ENCODE peak calls at places on chromosomes 12 and 14, in eight cellular contexts. One of them, this sample, is unnamed.

GRCh38 chr12:51886021-51886710 is 1.7 kb upstream of the ANKRD33 start:
- DNase-seq in upper lobe of left lung: peak
- DNase-seq in progenitor cell of endocrine pancreas: no peak
- DNase-seq in fibroblast of pulmonary artery: peak
- DNase-seq in cardiac fibroblast: peak
- DNase-seq in mesothelial cell of epicardium: no peak
- DNase-seq in body of pancreas: peak
- DNase-seq in dorsolateral prefrontal cortex: no peak
- DNase-seq in this sample: no peak

GRCh38 chr12:20457582-20457981 is 89.2 kb downstream of the PDE3A start:
- DNase-seq in upper lobe of left lung: no peak
- DNase-seq in progenitor cell of endocrine pancreas: no peak
- DNase-seq in fibroblast of pulmonary artery: no peak
- DNase-seq in cardiac fibroblast: no peak
- DNase-seq in mesothelial cell of epicardium: no peak
- DNase-seq in body of pancreas: no peak
- DNase-seq in dorsolateral prefrontal cortex: no peak
- DNase-seq in this sample: no peak

GRCh38 chr14:89430271-89430620 is 13.2 kb upstream of the FOXN3 start:
- DNase-seq in upper lobe of left lung: no peak
- DNase-seq in progenitor cell of endocrine pancreas: no peak
- DNase-seq in fibroblast of pulmonary artery: no peak
- DNase-seq in cardiac fibroblast: no peak
- DNase-seq in mesothelial cell of epicardium: no peak
- DNase-seq in body of pancreas: no peak
- DNase-seq in dorsolateral prefrontal cortex: no peak
- DNase-seq in this sample: no peak

GRCh38 chr12:54304187-54304810 is 3.5 kb upstream of the NFE2 start:
- DNase-seq in upper lobe of left lung: peak
- DNase-seq in progenitor cell of endocrine pancreas: no peak
- DNase-seq in fibroblast of pulmonary artery: peak
- DNase-seq in cardiac fibroblast: peak
- DNase-seq in mesothelial cell of epicardium: no peak
- DNase-seq in body of pancreas: peak
- DNase-seq in dorsolateral prefrontal cortex: no peak
- DNase-seq in this sample: no peak

GRCh38 chr14:29752221-29752923 is 175.3 kb downstream of the PRKD1 start:
- DNase-seq in upper lobe of left lung: no peak
- DNase-seq in progenitor cell of endocrine pancreas: no peak
- DNase-seq in fibroblast of pulmonary artery: no peak
- DNase-seq in cardiac fibroblast: no peak
- DNase-seq in mesothelial cell of epicardium: no peak
- DNase-seq in body of pancreas: no peak
- DNase-seq in dorsolateral prefrontal cortex: no peak
- DNase-seq in this sample: no peak

GRCh38 chr14:50941151-50941550 is 3.1 kb downstream of the PYGL start:
- DNase-seq in upper lobe of left lung: no peak
- DNase-seq in progenitor cell of endocrine pancreas: no peak
- DNase-seq in fibroblast of pulmonary artery: no peak
- DNase-seq in cardiac fibroblast: no peak
- DNase-seq in mesothelial cell of epicardium: no peak
- DNase-seq in body of pancreas: no peak
- DNase-seq in dorsolateral prefrontal cortex: no peak
- DNase-seq in this sample: no peak

GRCh38 chr12:1013618-1014489 is 22.8 kb downstream of the ERC1 start:
- DNase-seq in upper lobe of left lung: no peak
- DNase-seq in progenitor cell of endocrine pancreas: no peak
- DNase-seq in fibroblast of pulmonary artery: peak
- DNase-seq in cardiac fibroblast: peak
- DNase-seq in mesothelial cell of epicardium: no peak
- DNase-seq in body of pancreas: no peak
- DNase-seq in dorsolateral prefrontal cortex: no peak
- DNase-seq in this sample: no peak

GRCh38 chr12:79331870-79332269 is 358.9 kb downstream of the PAWR start:
- DNase-seq in upper lobe of left lung: no peak
- DNase-seq in progenitor cell of endocrine pancreas: no peak
- DNase-seq in fibroblast of pulmonary artery: peak
- DNase-seq in cardiac fibroblast: peak
- DNase-seq in mesothelial cell of epicardium: no peak
- DNase-seq in body of pancreas: no peak
- DNase-seq in dorsolateral prefrontal cortex: no peak
- DNase-seq in this sample: no peak

GRCh38 chr12:96981053-96981452 is 74.0 kb downstream of the NEDD1 start:
- DNase-seq in upper lobe of left lung: no peak
- DNase-seq in progenitor cell of endocrine pancreas: no peak
- DNase-seq in fibroblast of pulmonary artery: peak
- DNase-seq in cardiac fibroblast: peak
- DNase-seq in mesothelial cell of epicardium: no peak
- DNase-seq in body of pancreas: no peak
- DNase-seq in dorsolateral prefrontal cortex: peak
- DNase-seq in this sample: no peak

GRCh38 chr14:85947461-85947860 is 417.5 kb downstream of the FLRT2 start:
- DNase-seq in upper lobe of left lung: no peak
- DNase-seq in progenitor cell of endocrine pancreas: no peak
- DNase-seq in fibroblast of pulmonary artery: no peak
- DNase-seq in cardiac fibroblast: no peak
- DNase-seq in mesothelial cell of epicardium: no peak
- DNase-seq in body of pancreas: no peak
- DNase-seq in dorsolateral prefrontal cortex: no peak
- DNase-seq in this sample: no peak

GRCh38 chr14:61549425-61549824 is 145.9 kb upstream of the HIF1A start:
- DNase-seq in upper lobe of left lung: no peak
- DNase-seq in progenitor cell of endocrine pancreas: no peak
- DNase-seq in fibroblast of pulmonary artery: peak
- DNase-seq in cardiac fibroblast: peak
- DNase-seq in mesothelial cell of epicardium: no peak
- DNase-seq in body of pancreas: no peak
- DNase-seq in dorsolateral prefrontal cortex: no peak
- DNase-seq in this sample: no peak

GRCh38 chr12:79262938-79263337 is 398.4 kb downstream of the SYT1 start:
- DNase-seq in upper lobe of left lung: no peak
- DNase-seq in progenitor cell of endocrine pancreas: no peak
- DNase-seq in fibroblast of pulmonary artery: no peak
- DNase-seq in cardiac fibroblast: peak
- DNase-seq in mesothelial cell of epicardium: no peak
- DNase-seq in body of pancreas: no peak
- DNase-seq in dorsolateral prefrontal cortex: no peak
- DNase-seq in this sample: no peak

GRCh38 chr12:55142896-55143870 is 17.0 kb downstream of the OR9K2 start:
- DNase-seq in upper lobe of left lung: no peak
- DNase-seq in progenitor cell of endocrine pancreas: peak
- DNase-seq in fibroblast of pulmonary artery: peak
- DNase-seq in cardiac fibroblast: peak
- DNase-seq in mesothelial cell of epicardium: no peak
- DNase-seq in body of pancreas: peak
- DNase-seq in dorsolateral prefrontal cortex: no peak
- DNase-seq in this sample: peak

GRCh38 chr12:32698285-32698684 is 19.2 kb downstream of the DNM1L start:
- DNase-seq in upper lobe of left lung: no peak
- DNase-seq in progenitor cell of endocrine pancreas: no peak
- DNase-seq in fibroblast of pulmonary artery: no peak
- DNase-seq in cardiac fibroblast: no peak
- DNase-seq in mesothelial cell of epicardium: no peak
- DNase-seq in body of pancreas: no peak
- DNase-seq in dorsolateral prefrontal cortex: no peak
- DNase-seq in this sample: no peak

GRCh38 chr14:99764222-99764706 is 28.9 kb upstream of the EML1 start:
- DNase-seq in upper lobe of left lung: no peak
- DNase-seq in progenitor cell of endocrine pancreas: no peak
- DNase-seq in fibroblast of pulmonary artery: no peak
- DNase-seq in cardiac fibroblast: no peak
- DNase-seq in mesothelial cell of epicardium: no peak
- DNase-seq in body of pancreas: no peak
- DNase-seq in dorsolateral prefrontal cortex: no peak
- DNase-seq in this sample: no peak

GRCh38 chr12:76299536-76300296 is 48.5 kb downstream of the BBS10 start:
- DNase-seq in upper lobe of left lung: no peak
- DNase-seq in progenitor cell of endocrine pancreas: no peak
- DNase-seq in fibroblast of pulmonary artery: no peak
- DNase-seq in cardiac fibroblast: no peak
- DNase-seq in mesothelial cell of epicardium: no peak
- DNase-seq in body of pancreas: no peak
- DNase-seq in dorsolateral prefrontal cortex: no peak
- DNase-seq in this sample: no peak

GRCh38 chr14:94128216-94128839 is 1.1 kb downstream of the IFI27L2 start:
- DNase-seq in upper lobe of left lung: no peak
- DNase-seq in progenitor cell of endocrine pancreas: no peak
- DNase-seq in fibroblast of pulmonary artery: no peak
- DNase-seq in cardiac fibroblast: no peak
- DNase-seq in mesothelial cell of epicardium: no peak
- DNase-seq in body of pancreas: no peak
- DNase-seq in dorsolateral prefrontal cortex: no peak
- DNase-seq in this sample: no peak

GRCh38 chr12:19068137-19068536 is 61.4 kb upstream of the PLEKHA5 start:
- DNase-seq in upper lobe of left lung: no peak
- DNase-seq in progenitor cell of endocrine pancreas: no peak
- DNase-seq in fibroblast of pulmonary artery: peak
- DNase-seq in cardiac fibroblast: no peak
- DNase-seq in mesothelial cell of epicardium: no peak
- DNase-seq in body of pancreas: no peak
- DNase-seq in dorsolateral prefrontal cortex: no peak
- DNase-seq in this sample: no peak

GRCh38 chr12:84760091-84760490 is 152.5 kb downstream of the SLC6A15 start:
- DNase-seq in upper lobe of left lung: no peak
- DNase-seq in progenitor cell of endocrine pancreas: no peak
- DNase-seq in fibroblast of pulmonary artery: no peak
- DNase-seq in cardiac fibroblast: no peak
- DNase-seq in mesothelial cell of epicardium: no peak
- DNase-seq in body of pancreas: no peak
- DNase-seq in dorsolateral prefrontal cortex: no peak
- DNase-seq in this sample: no peak

GRCh38 chr14:28344381-28344780 is 422.2 kb upstream of the FOXG1 start:
- DNase-seq in upper lobe of left lung: no peak
- DNase-seq in progenitor cell of endocrine pancreas: no peak
- DNase-seq in fibroblast of pulmonary artery: peak
- DNase-seq in cardiac fibroblast: peak
- DNase-seq in mesothelial cell of epicardium: no peak
- DNase-seq in body of pancreas: no peak
- DNase-seq in dorsolateral prefrontal cortex: no peak
- DNase-seq in this sample: no peak
- TF ChIP-seq CTCF in upper lobe of left lung: no peak
- TF ChIP-seq CTCF in progenitor cell of endocrine pancreas: no peak
- TF ChIP-seq CTCF in fibroblast of pulmonary artery: peak
- TF ChIP-seq CTCF in cardiac fibroblast: no peak
- TF ChIP-seq CTCF in mesothelial cell of epicardium: no peak
- TF ChIP-seq CTCF in body of pancreas: no peak
- TF ChIP-seq CTCF in dorsolateral prefrontal cortex: no peak
- TF ChIP-seq CTCF in this sample: no peak

GRCh38 chr14:95679995-95680735 is 6.1 kb upstream of the TCL1B start:
- DNase-seq in upper lobe of left lung: peak
- DNase-seq in progenitor cell of endocrine pancreas: peak
- DNase-seq in fibroblast of pulmonary artery: no peak
- DNase-seq in cardiac fibroblast: no peak
- DNase-seq in mesothelial cell of epicardium: no peak
- DNase-seq in body of pancreas: peak
- DNase-seq in dorsolateral prefrontal cortex: no peak
- DNase-seq in this sample: no peak
- TF ChIP-seq CTCF in upper lobe of left lung: no peak
- TF ChIP-seq CTCF in progenitor cell of endocrine pancreas: peak
- TF ChIP-seq CTCF in fibroblast of pulmonary artery: no peak
- TF ChIP-seq CTCF in cardiac fibroblast: no peak
- TF ChIP-seq CTCF in mesothelial cell of epicardium: no peak
- TF ChIP-seq CTCF in body of pancreas: peak
- TF ChIP-seq CTCF in dorsolateral prefrontal cortex: no peak
- TF ChIP-seq CTCF in this sample: no peak

GRCh38 chr12:2282321-2282720 is 229.5 kb downstream of the CACNA1C start:
- DNase-seq in upper lobe of left lung: peak
- DNase-seq in progenitor cell of endocrine pancreas: no peak
- DNase-seq in fibroblast of pulmonary artery: no peak
- DNase-seq in cardiac fibroblast: peak
- DNase-seq in mesothelial cell of epicardium: no peak
- DNase-seq in body of pancreas: no peak
- DNase-seq in dorsolateral prefrontal cortex: no peak
- DNase-seq in this sample: no peak
- TF ChIP-seq CTCF in upper lobe of left lung: no peak
- TF ChIP-seq CTCF in progenitor cell of endocrine pancreas: no peak
- TF ChIP-seq CTCF in fibroblast of pulmonary artery: no peak
- TF ChIP-seq CTCF in cardiac fibroblast: peak
- TF ChIP-seq CTCF in mesothelial cell of epicardium: no peak
- TF ChIP-seq CTCF in body of pancreas: no peak
- TF ChIP-seq CTCF in dorsolateral prefrontal cortex: no peak
- TF ChIP-seq CTCF in this sample: no peak

GRCh38 chr12:3227076-3227975 is 150.1 kb downstream of the TSPAN9 start:
- DNase-seq in upper lobe of left lung: no peak
- DNase-seq in progenitor cell of endocrine pancreas: no peak
- DNase-seq in fibroblast of pulmonary artery: no peak
- DNase-seq in cardiac fibroblast: no peak
- DNase-seq in mesothelial cell of epicardium: no peak
- DNase-seq in body of pancreas: no peak
- DNase-seq in dorsolateral prefrontal cortex: no peak
- DNase-seq in this sample: no peak
- TF ChIP-seq CTCF in upper lobe of left lung: no peak
- TF ChIP-seq CTCF in progenitor cell of endocrine pancreas: no peak
- TF ChIP-seq CTCF in fibroblast of pulmonary artery: no peak
- TF ChIP-seq CTCF in cardiac fibroblast: no peak
- TF ChIP-seq CTCF in mesothelial cell of epicardium: no peak
- TF ChIP-seq CTCF in body of pancreas: no peak
- TF ChIP-seq CTCF in dorsolateral prefrontal cortex: no peak
- TF ChIP-seq CTCF in this sample: no peak

GRCh38 chr14:69427596-69427995 is 29.1 kb downstream of the SLC39A9 start:
- DNase-seq in upper lobe of left lung: no peak
- DNase-seq in progenitor cell of endocrine pancreas: no peak
- DNase-seq in fibroblast of pulmonary artery: no peak
- DNase-seq in cardiac fibroblast: no peak
- DNase-seq in mesothelial cell of epicardium: no peak
- DNase-seq in body of pancreas: no peak
- DNase-seq in dorsolateral prefrontal cortex: no peak
- DNase-seq in this sample: no peak

GRCh38 chr14:69424139-69424923 is 25.8 kb downstream of the SLC39A9 start:
- DNase-seq in upper lobe of left lung: no peak
- DNase-seq in progenitor cell of endocrine pancreas: no peak
- DNase-seq in fibroblast of pulmonary artery: no peak
- DNase-seq in cardiac fibroblast: peak
- DNase-seq in mesothelial cell of epicardium: no peak
- DNase-seq in body of pancreas: no peak
- DNase-seq in dorsolateral prefrontal cortex: no peak
- DNase-seq in this sample: no peak

GRCh38 chr14:69428289-69428998 is 30.0 kb downstream of the SLC39A9 start:
- DNase-seq in upper lobe of left lung: peak
- DNase-seq in progenitor cell of endocrine pancreas: no peak
- DNase-seq in fibroblast of pulmonary artery: no peak
- DNase-seq in cardiac fibroblast: no peak
- DNase-seq in mesothelial cell of epicardium: no peak
- DNase-seq in body of pancreas: peak
- DNase-seq in dorsolateral prefrontal cortex: no peak
- DNase-seq in this sample: no peak

GRCh38 chr14:69423279-69423678 is 24.8 kb downstream of the SLC39A9 start:
- DNase-seq in upper lobe of left lung: no peak
- DNase-seq in progenitor cell of endocrine pancreas: no peak
- DNase-seq in fibroblast of pulmonary artery: peak
- DNase-seq in cardiac fibroblast: peak
- DNase-seq in mesothelial cell of epicardium: no peak
- DNase-seq in body of pancreas: no peak
- DNase-seq in dorsolateral prefrontal cortex: no peak
- DNase-seq in this sample: no peak
- TF ChIP-seq CTCF in upper lobe of left lung: no peak
- TF ChIP-seq CTCF in progenitor cell of endocrine pancreas: no peak
- TF ChIP-seq CTCF in fibroblast of pulmonary artery: no peak
- TF ChIP-seq CTCF in cardiac fibroblast: no peak
- TF ChIP-seq CTCF in mesothelial cell of epicardium: no peak
- TF ChIP-seq CTCF in body of pancreas: no peak
- TF ChIP-seq CTCF in dorsolateral prefrontal cortex: no peak
- TF ChIP-seq CTCF in this sample: no peak

GRCh38 chr14:69034612-69035262 is 55.6 kb upstream of the ACTN1 start:
- DNase-seq in upper lobe of left lung: no peak
- DNase-seq in progenitor cell of endocrine pancreas: no peak
- DNase-seq in fibroblast of pulmonary artery: peak
- DNase-seq in cardiac fibroblast: peak
- DNase-seq in mesothelial cell of epicardium: no peak
- DNase-seq in body of pancreas: no peak
- DNase-seq in dorsolateral prefrontal cortex: no peak
- DNase-seq in this sample: no peak
- TF ChIP-seq CTCF in upper lobe of left lung: no peak
- TF ChIP-seq CTCF in progenitor cell of endocrine pancreas: no peak
- TF ChIP-seq CTCF in fibroblast of pulmonary artery: peak
- TF ChIP-seq CTCF in cardiac fibroblast: no peak
- TF ChIP-seq CTCF in mesothelial cell of epicardium: no peak
- TF ChIP-seq CTCF in body of pancreas: no peak
- TF ChIP-seq CTCF in dorsolateral prefrontal cortex: no peak
- TF ChIP-seq CTCF in this sample: no peak

This sample was measured in glutamatergic neuron.